ENCODE peak calls at places on chromosomes 3 and 15, in five cellular contexts. X, C, Y, B and P are unnamed samples.
A peak's percentile ranks its signal among the peaks of the same experiment; 100 is the strongest.

GRCh38 chr3:52317601-52318000 is 1.5 kb downstream of the DNAH1 start:
- DNase-seq in C (peak; percentile 97), X (peak; percentile 77), Y (peak; percentile 70), B (no peak), P (peak; percentile 71)

GRCh38 chr3:184730924-184731323 is 19.1 kb upstream of the MAGEF1 start:
- DNase-seq in Y (no peak), C (no peak), X (peak; percentile 1), B (no peak), P (no peak)

GRCh38 chr3:37064747-37065146 is 71.4 kb downstream of the MLH1 start:
- DNase-seq in B (no peak), C (no peak), Y (no peak), X (no peak), P (no peak)

GRCh38 chr3:129211772-129212171 is 28.1 kb upstream of the CNBP start:
- DNase-seq in B (no peak), C (peak; percentile 44), Y (no peak), X (peak; percentile 79), P (no peak)

GRCh38 chr3:177574232-177574856 is 377.1 kb upstream of the TBL1XR1 start:
- DNase-seq in X (peak; percentile 56), B (no peak), C (peak; percentile 57), Y (no peak), P (no peak)

GRCh38 chr3:123317716-123318115 is 116.0 kb downstream of the SEC22A start:
- DNase-seq in C (no peak), B (no peak), Y (no peak), X (no peak), P (no peak)

GRCh38 chr15:89081878-89082277 is 6.4 kb upstream of the ABHD2 start:
- DNase-seq in X (no peak), C (no peak), B (no peak), Y (no peak), P (no peak)

GRCh38 chr3:99686955-99687612 is 48.7 kb downstream of the COL8A1 start:
- DNase-seq in Y (peak; percentile 39), B (peak; percentile 49), X (peak; percentile 48), C (peak; percentile 70), P (no peak)

GRCh38 chr3:9808345-9809037 is 1.6 kb upstream of the TTLL3 start:
- DNase-seq in Y (peak; percentile 78), C (peak; percentile 56), X (no peak), B (no peak), P (peak; percentile 17)

GRCh38 chr3:192422321-192422997 is 304.9 kb downstream of the FGF12 start:
- DNase-seq in C (no peak), X (no peak), B (no peak), Y (no peak), P (no peak)

GRCh38 chr3:126523745-126524428 is at the start of gene CHST13:
- DNase-seq in X (no peak), Y (no peak), C (peak; percentile 89), B (no peak), P (no peak)

GRCh38 chr3:72274511-72275295 is 489.8 kb upstream of the PROK2 start:
- DNase-seq in B (peak; percentile 55), Y (peak; percentile 31), X (no peak), C (no peak), P (no peak)